ENCODE peak calls at places on chromosomes 3 and 15, in eight cellular contexts. F is H1, A is spleen, G is ovary, H is adrenal gland, M is heart left ventricle, B is A549, W is transverse colon. Z is an unnamed sample.

GRCh38 chr3:155069729-155070128 is 10.4 kb upstream of the MME start:
- DNase-seq in F (no peak), A (no peak), G (no peak), H (no peak), M (no peak), B (no peak), W (no peak), Z (no peak)

GRCh38 chr15:74365619-74366445 is 1.6 kb downstream of the CYP11A1 start:
- DNase-seq in F (no peak), A (no peak), G (peak; percentile 88), H (peak; percentile 81), M (no peak), B (no peak), W (peak; percentile 27), Z (no peak)

GRCh38 chr3:38131621-38132369 is 5.1 kb downstream of the ACAA1 start:
- DNase-seq in F (no peak), A (no peak), G (no peak), H (no peak), M (no peak), B (peak; percentile 44), W (peak; percentile 31), Z (no peak)

GRCh38 chr3:136381051-136381450 is 130.9 kb downstream of the PCCB start:
- DNase-seq in F (no peak), A (no peak), G (no peak), H (no peak), M (no peak), B (no peak), W (no peak), Z (no peak)

GRCh38 chr15:51104512-51104911 is 9.8 kb upstream of the TNFAIP8L3 start:
- DNase-seq in F (no peak), A (no peak), G (peak; percentile 86), H (peak; percentile 64), M (peak; percentile 67), B (no peak), W (peak; percentile 41), Z (no peak)

GRCh38 chr3:21745971-21746370 is 5.0 kb downstream of the ZNF385D start:
- DNase-seq in F (no peak), A (no peak), G (no peak), H (no peak), M (no peak), B (no peak), W (no peak), Z (no peak)

GRCh38 chr15:101489633-101490407 is at the start of gene PCSK6:
- DNase-seq in F (no peak), A (peak; percentile 76), G (peak; percentile 56), H (no peak), M (no peak), B (peak; percentile 66), W (peak; percentile 57), Z (no peak)

GRCh38 chr3:71784914-71785593 is at the start of gene PROK2:
- DNase-seq in F (no peak), A (peak; percentile 85), G (peak; percentile 47), H (no peak), M (no peak), B (no peak), W (no peak), Z (no peak)

GRCh38 chr15:68666120-68666811 is 87.5 kb downstream of the CORO2B start:
- DNase-seq in F (no peak), A (peak; percentile 36), G (no peak), H (no peak), M (no peak), B (no peak), W (no peak), Z (no peak)

GRCh38 chr3:18425641-18426403 is 683 bp upstream of the SATB1 start:
- DNase-seq in F (no peak), A (peak; percentile 92), G (no peak), H (peak; percentile 28), M (peak; percentile 54), B (no peak), W (peak; percentile 67), Z (no peak)
- TF ChIP-seq POLR2A in F (no peak), A (no peak), G (no peak), H (no peak), M (no peak), B (no peak), W (peak; percentile 56), Z (no peak)

GRCh38 chr3:54127499-54128056 is 5.2 kb downstream of the CACNA2D3 start:
- DNase-seq in F (no peak), A (no peak), G (no peak), H (no peak), M (no peak), B (no peak), W (no peak), Z (no peak)

GRCh38 chr3:54133196-54133595 is 10.8 kb downstream of the CACNA2D3 start:
- DNase-seq in F (no peak), A (no peak), G (no peak), H (no peak), M (no peak), B (no peak), W (no peak), Z (no peak)

GRCh38 chr3:54134155-54134554 is 11.8 kb downstream of the CACNA2D3 start:
- DNase-seq in F (no peak), A (no peak), G (no peak), H (no peak), M (no peak), B (no peak), W (no peak), Z (no peak)

GRCh38 chr3:54132685-54133084 is 10.3 kb downstream of the CACNA2D3 start:
- DNase-seq in F (no peak), A (no peak), G (no peak), H (no peak), M (no peak), B (no peak), W (no peak), Z (no peak)

DNA sequence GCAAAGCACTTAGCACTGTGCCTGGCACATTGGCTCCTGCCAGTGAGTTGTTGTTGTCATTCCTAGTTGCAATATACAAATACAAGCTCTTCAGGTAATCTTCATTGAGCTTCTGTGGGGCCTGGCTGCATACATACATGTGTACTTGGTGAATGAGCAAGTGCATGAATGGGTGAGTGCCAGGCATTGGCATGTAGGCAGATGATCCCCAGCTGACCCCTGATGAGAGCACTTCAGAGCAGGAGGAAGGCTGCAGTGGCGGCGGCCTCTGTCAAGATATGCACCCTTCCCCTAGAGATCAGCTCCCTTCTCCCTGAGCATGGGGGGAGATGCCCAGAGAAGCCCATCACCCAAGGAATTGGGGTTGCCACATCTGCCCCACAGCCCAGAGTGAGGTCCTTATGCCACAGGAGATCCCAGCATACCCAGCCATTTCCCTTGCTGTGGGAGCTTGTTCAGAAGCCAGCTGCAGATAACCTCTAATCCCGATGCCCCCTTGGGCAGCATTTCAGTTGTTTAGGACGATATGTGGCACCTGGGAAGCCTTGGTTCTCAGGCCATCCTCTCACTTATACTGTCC is 8.8 kb downstream of the CACNA2D3 start:
- DNase-seq in F (no peak), A (no peak), G (no peak), H (no peak), M (no peak), B (no peak), W (no peak), Z (no peak)
- TF ChIP-seq CTCF in F (no peak), A (no peak), G (no peak), H (no peak), M (no peak), B (no peak), W (no peak), Z (no peak)

GRCh38 chr3:127672429-127673190 is at the start of gene ABTB1:
- DNase-seq in F (no peak), A (peak; percentile 99), G (peak; percentile 90), H (peak; percentile 83), M (peak; percentile 88), B (peak; percentile 68), W (peak; percentile 90), Z (peak; percentile 53)
- TF ChIP-seq POLR2A in F (peak; percentile 71), A (no peak), G (peak; percentile 79), H (peak; percentile 82), M (no peak), B (peak; percentile 52), W (peak; percentile 90), Z (peak; percentile 45)

DNA sequence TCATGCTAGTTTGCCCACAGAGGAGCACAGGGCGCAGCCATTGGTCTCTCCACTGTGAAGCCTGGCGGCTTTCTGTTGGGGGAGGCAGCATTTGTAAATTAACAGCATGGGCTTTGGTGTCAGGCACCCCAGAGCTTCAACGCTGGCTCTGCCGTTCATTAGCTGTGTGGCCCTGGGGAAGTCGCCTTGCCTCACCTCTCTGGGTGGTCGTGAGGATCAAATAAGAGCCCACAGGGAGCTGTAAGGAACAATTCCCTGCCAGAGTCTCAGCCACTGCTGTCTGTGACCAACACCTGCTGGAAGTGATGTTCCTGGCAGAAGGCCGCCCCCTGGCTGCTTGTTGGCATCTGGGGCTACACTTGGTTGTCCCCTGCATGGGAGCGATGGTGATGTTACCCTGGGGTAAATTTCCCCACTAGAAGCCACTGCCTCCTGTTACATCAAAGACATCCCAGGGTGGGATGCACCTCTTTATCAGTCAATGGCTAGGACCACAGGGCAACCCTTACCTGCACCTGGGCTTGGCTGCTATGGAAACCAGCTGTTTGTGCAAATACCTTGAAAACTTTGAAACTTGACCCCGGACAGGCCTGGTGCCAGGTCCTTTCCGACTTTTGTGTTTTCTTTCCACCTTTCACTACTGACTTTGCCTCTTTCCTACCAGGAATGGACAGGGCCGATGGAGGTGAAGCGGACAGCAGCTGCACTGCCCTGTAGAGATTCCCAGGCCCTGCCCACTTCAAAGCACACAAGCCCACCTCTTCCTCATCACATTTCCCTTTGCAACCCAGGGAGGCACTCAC is 36.9 kb downstream of the DNASE1L3 start:
- DNase-seq in F (no peak), A (peak; percentile 83), G (no peak), H (no peak), M (peak; percentile 65), B (no peak), W (peak; percentile 48), Z (no peak)
- TF ChIP-seq CTCF in F (peak; percentile 75), A (no peak), G (no peak), H (peak; percentile 20), M (peak; percentile 57), B (peak; percentile 46), W (peak; percentile 42), Z (no peak)

GRCh38 chr3:49093853-49094767 is at the start of gene QRICH1:
- DNase-seq in F (peak; percentile 91), A (peak; percentile 98), G (peak; percentile 98), H (peak; percentile 99), M (peak; percentile 98), B (peak; percentile 82), W (peak; percentile 97), Z (peak; percentile 97)
- TF ChIP-seq POLR2A in F (peak; percentile 89), A (no peak), G (peak; percentile 72), H (peak; percentile 91), M (no peak), B (peak; percentile 40), W (peak; percentile 76), Z (peak; percentile 62)

GRCh38 chr3:112583105-112583504 is 21.3 kb downstream of the SLC35A5 start:
- DNase-seq in F (no peak), A (no peak), G (no peak), H (no peak), M (no peak), B (no peak), W (no peak), Z (no peak)
- TF ChIP-seq CTCF in F (no peak), A (no peak), G (no peak), H (no peak), M (no peak), B (no peak), W (no peak), Z (no peak)

Z was measured in esophagus squamous epithelium.